ENCODE peak calls at places on chromosomes 3 and 15, in seven cellular contexts. One of them, this sample, is unnamed.

GRCh38 chr3:14170569-14171159 is 7.7 kb downstream of the XPC start:
- DNase-seq in left lung: no peak
- DNase-seq in fibroblast of the aortic adventitia: peak; percentile 92
- DNase-seq in HCEC 1CT: peak; percentile 85
- DNase-seq in AG08395: peak; percentile 33
- DNase-seq in GM19239: no peak
- DNase-seq in ELR: peak; percentile 91
- DNase-seq in this sample: no peak

GRCh38 chr3:38157562-38157961 is 7.8 kb upstream of the OXSR1 start:
- DNase-seq in HCEC 1CT: no peak
- DNase-seq in AG08395: no peak
- DNase-seq in GM19239: no peak
- DNase-seq in fibroblast of the aortic adventitia: no peak
- DNase-seq in left lung: no peak
- DNase-seq in ELR: no peak
- DNase-seq in this sample: no peak

GRCh38 chr15:50259276-50259675 is 6.2 kb downstream of the HDC start:
- DNase-seq in GM19239: no peak
- DNase-seq in ELR: no peak
- DNase-seq in HCEC 1CT: no peak
- DNase-seq in AG08395: no peak
- DNase-seq in left lung: no peak
- DNase-seq in fibroblast of the aortic adventitia: no peak
- DNase-seq in this sample: peak; percentile 65

GRCh38 chr15:47301481-47301880 is 415.8 kb upstream of the SEMA6D start:
- DNase-seq in fibroblast of the aortic adventitia: no peak
- DNase-seq in ELR: no peak
- DNase-seq in HCEC 1CT: no peak
- DNase-seq in left lung: no peak
- DNase-seq in AG08395: no peak
- DNase-seq in GM19239: no peak
- DNase-seq in this sample: no peak

GRCh38 chr3:7075901-7076300 is 215.0 kb downstream of the GRM7 start:
- DNase-seq in GM19239: no peak
- DNase-seq in fibroblast of the aortic adventitia: no peak
- DNase-seq in ELR: no peak
- DNase-seq in HCEC 1CT: no peak
- DNase-seq in AG08395: no peak
- DNase-seq in left lung: no peak
- DNase-seq in this sample: no peak

GRCh38 chr15:98796685-98797084 is 148.3 kb downstream of the IGF1R start:
- DNase-seq in GM19239: no peak
- DNase-seq in ELR: no peak
- DNase-seq in HCEC 1CT: no peak
- DNase-seq in left lung: no peak
- DNase-seq in fibroblast of the aortic adventitia: no peak
- DNase-seq in AG08395: no peak
- DNase-seq in this sample: no peak

GRCh38 chr3:140243536-140243935 is 308.6 kb downstream of the CLSTN2 start:
- DNase-seq in HCEC 1CT: no peak
- DNase-seq in fibroblast of the aortic adventitia: no peak
- DNase-seq in GM19239: no peak
- DNase-seq in AG08395: no peak
- DNase-seq in left lung: no peak
- DNase-seq in ELR: no peak
- DNase-seq in this sample: no peak

GRCh38 chr15:58985443-58985842 is 2.0 kb upstream of the RNF111 start:
- DNase-seq in fibroblast of the aortic adventitia: peak; percentile 73
- DNase-seq in AG08395: peak; percentile 45
- DNase-seq in ELR: peak; percentile 47
- DNase-seq in left lung: no peak
- DNase-seq in HCEC 1CT: peak; percentile 34
- DNase-seq in GM19239: no peak
- DNase-seq in this sample: no peak

GRCh38 chr3:186882125-186882524 is 39.6 kb downstream of the ADIPOQ start:
- DNase-seq in left lung: no peak
- DNase-seq in HCEC 1CT: no peak
- DNase-seq in GM19239: no peak
- DNase-seq in fibroblast of the aortic adventitia: peak; percentile 7
- DNase-seq in ELR: peak; percentile 23
- DNase-seq in AG08395: no peak
- DNase-seq in this sample: no peak

This sample was measured in CMK.